ENCODE peak calls at places on chromosome 14, in seven cellular contexts. One of them, this sample, is unnamed.

GRCh38 chr14:51079489-51079888 is 15.4 kb downstream of the TRIM9 start:
- DNase-seq in GM06990: no peak
- DNase-seq in suprapubic skin: no peak
- DNase-seq in HFFc6: no peak
- DNase-seq in heart left ventricle: no peak
- DNase-seq in colonic mucosa: no peak
- DNase-seq in HL-60: no peak
- DNase-seq in this sample: no peak

GRCh38 chr14:32693114-32693513 is 245.6 kb upstream of the NPAS3 start:
- DNase-seq in GM06990: no peak
- DNase-seq in suprapubic skin: no peak
- DNase-seq in HFFc6: no peak
- DNase-seq in heart left ventricle: no peak
- DNase-seq in colonic mucosa: no peak
- DNase-seq in HL-60: no peak
- DNase-seq in this sample: no peak

GRCh38 chr14:61145258-61145902 is 135.8 kb downstream of the TMEM30B start:
- DNase-seq in GM06990: no peak
- DNase-seq in suprapubic skin: no peak
- DNase-seq in HFFc6: peak
- DNase-seq in heart left ventricle: no peak
- DNase-seq in colonic mucosa: no peak
- DNase-seq in HL-60: no peak
- DNase-seq in this sample: no peak

GRCh38 chr14:44567997-44568396 is 60.9 kb upstream of the FSCB start:
- DNase-seq in GM06990: no peak
- DNase-seq in suprapubic skin: no peak
- DNase-seq in HFFc6: no peak
- DNase-seq in heart left ventricle: no peak
- DNase-seq in colonic mucosa: no peak
- DNase-seq in HL-60: no peak
- DNase-seq in this sample: no peak

GRCh38 chr14:104209985-104210520 is 71.7 kb downstream of the KIF26A start:
- DNase-seq in GM06990: no peak
- DNase-seq in suprapubic skin: no peak
- DNase-seq in HFFc6: no peak
- DNase-seq in heart left ventricle: no peak
- DNase-seq in colonic mucosa: no peak
- DNase-seq in HL-60: no peak
- DNase-seq in this sample: no peak

GRCh38 chr14:61530896-61531295 is 164.4 kb upstream of the HIF1A start:
- DNase-seq in GM06990: no peak
- DNase-seq in suprapubic skin: no peak
- DNase-seq in HFFc6: no peak
- DNase-seq in heart left ventricle: no peak
- DNase-seq in colonic mucosa: peak
- DNase-seq in HL-60: no peak
- DNase-seq in this sample: no peak

GRCh38 chr14:32382704-32383103 is 53.6 kb downstream of the AKAP6 start:
- DNase-seq in GM06990: no peak
- DNase-seq in suprapubic skin: no peak
- DNase-seq in HFFc6: no peak
- DNase-seq in heart left ventricle: no peak
- DNase-seq in colonic mucosa: no peak
- DNase-seq in HL-60: no peak
- DNase-seq in this sample: no peak

GRCh38 chr14:51581017-51581881 is 70.5 kb upstream of the FRMD6 start:
- DNase-seq in GM06990: no peak
- DNase-seq in suprapubic skin: no peak
- DNase-seq in HFFc6: peak
- DNase-seq in heart left ventricle: no peak
- DNase-seq in colonic mucosa: no peak
- DNase-seq in HL-60: no peak
- DNase-seq in this sample: no peak

GRCh38 chr14:105485720-105486332 is 860 bp upstream of the CRIP1 start:
- DNase-seq in GM06990: peak
- DNase-seq in suprapubic skin: no peak
- DNase-seq in HFFc6: no peak
- DNase-seq in heart left ventricle: no peak
- DNase-seq in colonic mucosa: peak
- DNase-seq in HL-60: peak
- DNase-seq in this sample: no peak

GRCh38 chr14:104765517-104765916 is 12.6 kb downstream of the SIVA1 start:
- DNase-seq in GM06990: no peak
- DNase-seq in suprapubic skin: no peak
- DNase-seq in HFFc6: no peak
- DNase-seq in heart left ventricle: no peak
- DNase-seq in colonic mucosa: no peak
- DNase-seq in HL-60: no peak
- DNase-seq in this sample: no peak

GRCh38 chr14:103281496-103282231 is 52.4 kb upstream of the EIF5 start:
- DNase-seq in GM06990: no peak
- DNase-seq in suprapubic skin: no peak
- DNase-seq in HFFc6: peak
- DNase-seq in heart left ventricle: peak
- DNase-seq in colonic mucosa: peak
- DNase-seq in HL-60: no peak
- DNase-seq in this sample: no peak

GRCh38 chr14:29926701-29927595 is 699 bp downstream of the PRKD1 start:
- DNase-seq in GM06990: peak
- DNase-seq in suprapubic skin: peak
- DNase-seq in HFFc6: peak
- DNase-seq in heart left ventricle: peak
- DNase-seq in colonic mucosa: peak
- DNase-seq in HL-60: peak
- DNase-seq in this sample: no peak

GRCh38 chr14:50347521-50347920 is 35.4 kb downstream of the DMAC2L start:
- DNase-seq in GM06990: no peak
- DNase-seq in suprapubic skin: no peak
- DNase-seq in HFFc6: peak
- DNase-seq in heart left ventricle: no peak
- DNase-seq in colonic mucosa: no peak
- DNase-seq in HL-60: no peak
- DNase-seq in this sample: no peak

GRCh38 chr14:91749857-91750256 is 18.0 kb upstream of the CATSPERB start:
- DNase-seq in GM06990: no peak
- DNase-seq in suprapubic skin: no peak
- DNase-seq in HFFc6: no peak
- DNase-seq in heart left ventricle: no peak
- DNase-seq in colonic mucosa: no peak
- DNase-seq in HL-60: no peak
- DNase-seq in this sample: no peak

GRCh38 chr14:104888489-104889373 is 23.7 kb downstream of the CEP170B start:
- DNase-seq in GM06990: peak
- DNase-seq in suprapubic skin: no peak
- DNase-seq in HFFc6: no peak
- DNase-seq in heart left ventricle: peak
- DNase-seq in colonic mucosa: peak
- DNase-seq in HL-60: no peak
- DNase-seq in this sample: peak

GRCh38 chr14:91038439-91038838 is 22.0 kb downstream of the RPS6KA5 start:
- DNase-seq in GM06990: no peak
- DNase-seq in suprapubic skin: no peak
- DNase-seq in HFFc6: no peak
- DNase-seq in heart left ventricle: no peak
- DNase-seq in colonic mucosa: no peak
- DNase-seq in HL-60: peak
- DNase-seq in this sample: no peak

GRCh38 chr14:39217214-39217879 is 16.4 kb upstream of the MIA2 start:
- DNase-seq in GM06990: no peak
- DNase-seq in suprapubic skin: no peak
- DNase-seq in HFFc6: no peak
- DNase-seq in heart left ventricle: no peak
- DNase-seq in colonic mucosa: no peak
- DNase-seq in HL-60: no peak
- DNase-seq in this sample: no peak

GRCh38 chr14:82223276-82223675 is 689.6 kb upstream of the SEL1L start:
- DNase-seq in GM06990: no peak
- DNase-seq in suprapubic skin: no peak
- DNase-seq in HFFc6: no peak
- DNase-seq in heart left ventricle: no peak
- DNase-seq in colonic mucosa: no peak
- DNase-seq in HL-60: no peak
- DNase-seq in this sample: no peak

GRCh38 chr14:57400556-57401494 is 10.4 kb downstream of the NAA30 start:
- DNase-seq in GM06990: no peak
- DNase-seq in suprapubic skin: no peak
- DNase-seq in HFFc6: no peak
- DNase-seq in heart left ventricle: no peak
- DNase-seq in colonic mucosa: no peak
- DNase-seq in HL-60: no peak
- DNase-seq in this sample: no peak

GRCh38 chr14:57405562-57405961 is 15.2 kb downstream of the NAA30 start:
- DNase-seq in GM06990: no peak
- DNase-seq in suprapubic skin: no peak
- DNase-seq in HFFc6: no peak
- DNase-seq in heart left ventricle: no peak
- DNase-seq in colonic mucosa: no peak
- DNase-seq in HL-60: no peak
- DNase-seq in this sample: no peak

GRCh38 chr14:57403521-57403864 is 13.1 kb downstream of the NAA30 start:
- DNase-seq in GM06990: no peak
- DNase-seq in suprapubic skin: no peak
- DNase-seq in HFFc6: no peak
- DNase-seq in heart left ventricle: no peak
- DNase-seq in colonic mucosa: no peak
- DNase-seq in HL-60: no peak
- DNase-seq in this sample: no peak

GRCh38 chr14:57401501-57401900 is 11.1 kb downstream of the NAA30 start:
- DNase-seq in GM06990: no peak
- DNase-seq in suprapubic skin: no peak
- DNase-seq in HFFc6: no peak
- DNase-seq in heart left ventricle: no peak
- DNase-seq in colonic mucosa: no peak
- DNase-seq in HL-60: no peak
- DNase-seq in this sample: no peak

GRCh38 chr14:57402173-57402852 is 11.9 kb downstream of the NAA30 start:
- DNase-seq in GM06990: no peak
- DNase-seq in suprapubic skin: no peak
- DNase-seq in HFFc6: no peak
- DNase-seq in heart left ventricle: no peak
- DNase-seq in colonic mucosa: no peak
- DNase-seq in HL-60: no peak
- DNase-seq in this sample: no peak
- TF ChIP-seq CTCF in GM06990: no peak
- TF ChIP-seq CTCF in suprapubic skin: no peak
- TF ChIP-seq CTCF in HFFc6: no peak
- TF ChIP-seq CTCF in heart left ventricle: no peak
- TF ChIP-seq CTCF in colonic mucosa: no peak
- TF ChIP-seq CTCF in HL-60: no peak
- TF ChIP-seq CTCF in this sample: no peak

GRCh38 chr14:54038724-54039123 is 82.1 kb upstream of the BMP4 start:
- DNase-seq in GM06990: no peak
- DNase-seq in suprapubic skin: no peak
- DNase-seq in HFFc6: no peak
- DNase-seq in heart left ventricle: no peak
- DNase-seq in colonic mucosa: no peak
- DNase-seq in HL-60: no peak
- DNase-seq in this sample: no peak
- TF ChIP-seq CTCF in GM06990: no peak
- TF ChIP-seq CTCF in suprapubic skin: no peak
- TF ChIP-seq CTCF in HFFc6: no peak
- TF ChIP-seq CTCF in heart left ventricle: no peak
- TF ChIP-seq CTCF in colonic mucosa: no peak
- TF ChIP-seq CTCF in HL-60: no peak
- TF ChIP-seq CTCF in this sample: no peak

GRCh38 chr14:101183376-101184103 is 280.0 kb upstream of the RTL1 start:
- DNase-seq in GM06990: no peak
- DNase-seq in suprapubic skin: peak
- DNase-seq in HFFc6: no peak
- DNase-seq in heart left ventricle: no peak
- DNase-seq in colonic mucosa: no peak
- DNase-seq in HL-60: no peak
- DNase-seq in this sample: peak
- TF ChIP-seq CTCF in GM06990: no peak
- TF ChIP-seq CTCF in suprapubic skin: no peak
- TF ChIP-seq CTCF in HFFc6: no peak
- TF ChIP-seq CTCF in heart left ventricle: no peak
- TF ChIP-seq CTCF in colonic mucosa: peak
- TF ChIP-seq CTCF in HL-60: no peak
- TF ChIP-seq CTCF in this sample: no peak

DNA sequence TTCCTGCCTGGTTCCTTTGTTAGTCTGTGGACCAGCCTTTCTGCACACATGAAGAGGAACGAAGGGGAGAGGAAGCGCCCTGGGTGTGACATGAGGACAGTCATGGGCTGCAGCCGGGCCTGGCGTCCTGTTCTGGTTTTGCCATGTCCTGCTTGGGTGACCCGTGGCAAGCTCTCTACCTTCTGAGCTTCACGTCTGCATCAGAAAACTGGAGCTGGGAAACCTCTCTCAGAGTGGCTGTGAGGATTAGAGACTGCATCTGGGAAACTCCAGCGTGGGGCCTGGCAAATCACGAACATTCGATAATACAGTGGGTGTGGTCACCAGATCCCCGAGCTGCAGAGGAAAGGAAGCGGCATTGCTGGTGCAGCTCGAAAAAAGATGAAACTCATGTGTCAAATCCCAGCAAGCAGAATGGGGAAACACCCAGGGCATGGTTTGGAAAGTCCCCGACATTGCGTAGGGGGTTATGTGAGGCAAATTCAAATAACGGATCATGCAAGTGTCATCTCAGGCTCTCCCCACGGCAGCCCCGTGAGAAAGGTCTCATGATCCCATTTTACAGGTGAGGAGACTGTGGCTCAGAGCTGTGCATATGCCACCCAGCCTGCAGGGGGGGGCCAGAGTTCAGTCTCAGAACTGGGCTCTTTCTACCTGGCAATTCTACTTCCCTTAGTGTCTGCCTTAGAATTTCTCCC is 98.2 kb upstream of the VRK1 start:
- DNase-seq in GM06990: peak
- DNase-seq in suprapubic skin: no peak
- DNase-seq in HFFc6: no peak
- DNase-seq in heart left ventricle: no peak
- DNase-seq in colonic mucosa: no peak
- DNase-seq in HL-60: peak
- DNase-seq in this sample: no peak
- TF ChIP-seq CTCF in GM06990: peak
- TF ChIP-seq CTCF in suprapubic skin: no peak
- TF ChIP-seq CTCF in HFFc6: no peak
- TF ChIP-seq CTCF in heart left ventricle: no peak
- TF ChIP-seq CTCF in colonic mucosa: no peak
- TF ChIP-seq CTCF in HL-60: no peak
- TF ChIP-seq CTCF in this sample: no peak

GRCh38 chr14:72292689-72293024 is 360.4 kb downstream of the RGS6 start:
- DNase-seq in GM06990: no peak
- DNase-seq in suprapubic skin: no peak
- DNase-seq in HFFc6: no peak
- DNase-seq in heart left ventricle: no peak
- DNase-seq in colonic mucosa: no peak
- DNase-seq in HL-60: no peak
- DNase-seq in this sample: no peak
- TF ChIP-seq CTCF in GM06990: no peak
- TF ChIP-seq CTCF in suprapubic skin: no peak
- TF ChIP-seq CTCF in HFFc6: peak
- TF ChIP-seq CTCF in heart left ventricle: no peak
- TF ChIP-seq CTCF in colonic mucosa: no peak
- TF ChIP-seq CTCF in HL-60: no peak
- TF ChIP-seq CTCF in this sample: no peak

GRCh38 chr14:24207625-24208024 is 2.1 kb downstream of the TSSK4 start:
- DNase-seq in GM06990: no peak
- DNase-seq in suprapubic skin: no peak
- DNase-seq in HFFc6: no peak
- DNase-seq in heart left ventricle: no peak
- DNase-seq in colonic mucosa: no peak
- DNase-seq in HL-60: no peak
- DNase-seq in this sample: no peak
- TF ChIP-seq CTCF in GM06990: no peak
- TF ChIP-seq CTCF in suprapubic skin: no peak
- TF ChIP-seq CTCF in HFFc6: no peak
- TF ChIP-seq CTCF in heart left ventricle: no peak
- TF ChIP-seq CTCF in colonic mucosa: no peak
- TF ChIP-seq CTCF in HL-60: no peak
- TF ChIP-seq CTCF in this sample: no peak

GRCh38 chr14:54622189-54622958 is 55.4 kb downstream of the SAMD4A start:
- DNase-seq in GM06990: peak
- DNase-seq in suprapubic skin: no peak
- DNase-seq in HFFc6: no peak
- DNase-seq in heart left ventricle: no peak
- DNase-seq in colonic mucosa: no peak
- DNase-seq in HL-60: no peak
- DNase-seq in this sample: no peak
- TF ChIP-seq CTCF in GM06990: no peak
- TF ChIP-seq CTCF in suprapubic skin: no peak
- TF ChIP-seq CTCF in HFFc6: no peak
- TF ChIP-seq CTCF in heart left ventricle: no peak
- TF ChIP-seq CTCF in colonic mucosa: no peak
- TF ChIP-seq CTCF in HL-60: no peak
- TF ChIP-seq CTCF in this sample: no peak